ENCODE peak calls at places on chromosomes 16 and 17, in five cellular contexts. One of them, this sample, is unnamed.

GRCh38 chr17:15945493-15946209 is 721 bp downstream of the ADORA2B start:
- DNase-seq in Jurkat, Clone E6-1: no peak
- DNase-seq in naive thymus-derived CD4-positive, alpha-beta T cell: peak; percentile 16
- DNase-seq in mammary epithelial cell: peak; percentile 36
- DNase-seq in CD4-positive, CD25-positive, alpha-beta regulatory T cell: no peak
- DNase-seq in this sample: no peak

GRCh38 chr16:72646615-72647014 is 401.3 kb downstream of the ZFHX3 start:
- DNase-seq in Jurkat, Clone E6-1: no peak
- DNase-seq in naive thymus-derived CD4-positive, alpha-beta T cell: no peak
- DNase-seq in mammary epithelial cell: no peak
- DNase-seq in CD4-positive, CD25-positive, alpha-beta regulatory T cell: no peak
- DNase-seq in this sample: no peak

GRCh38 chr17:32241521-32242094 is 24.0 kb upstream of the RHBDL3 start:
- DNase-seq in Jurkat, Clone E6-1: no peak
- DNase-seq in naive thymus-derived CD4-positive, alpha-beta T cell: no peak
- DNase-seq in mammary epithelial cell: no peak
- DNase-seq in CD4-positive, CD25-positive, alpha-beta regulatory T cell: no peak
- DNase-seq in this sample: no peak

GRCh38 chr17:14070344-14071007 is 1.2 kb downstream of the COX10 start:
- DNase-seq in Jurkat, Clone E6-1: no peak
- DNase-seq in naive thymus-derived CD4-positive, alpha-beta T cell: no peak
- DNase-seq in mammary epithelial cell: no peak
- DNase-seq in CD4-positive, CD25-positive, alpha-beta regulatory T cell: no peak
- DNase-seq in this sample: no peak

GRCh38 chr16:14489460-14489859 is 140.6 kb downstream of the PARN start:
- DNase-seq in Jurkat, Clone E6-1: peak; percentile 50
- DNase-seq in naive thymus-derived CD4-positive, alpha-beta T cell: peak; percentile 13
- DNase-seq in mammary epithelial cell: no peak
- DNase-seq in CD4-positive, CD25-positive, alpha-beta regulatory T cell: peak; percentile 15
- DNase-seq in this sample: no peak

GRCh38 chr17:17205368-17206148 is 575 bp downstream of the PLD6 start:
- DNase-seq in Jurkat, Clone E6-1: no peak
- DNase-seq in naive thymus-derived CD4-positive, alpha-beta T cell: peak; percentile 52
- DNase-seq in mammary epithelial cell: peak; percentile 38
- DNase-seq in CD4-positive, CD25-positive, alpha-beta regulatory T cell: peak; percentile 68
- DNase-seq in this sample: peak; percentile 60

GRCh38 chr17:72416905-72417304 is 296.1 kb downstream of the SOX9 start:
- DNase-seq in Jurkat, Clone E6-1: no peak
- DNase-seq in naive thymus-derived CD4-positive, alpha-beta T cell: no peak
- DNase-seq in mammary epithelial cell: no peak
- DNase-seq in CD4-positive, CD25-positive, alpha-beta regulatory T cell: no peak
- DNase-seq in this sample: no peak

GRCh38 chr16:19113577-19114358 is at the start of gene ITPRIPL2:
- DNase-seq in Jurkat, Clone E6-1: no peak
- DNase-seq in naive thymus-derived CD4-positive, alpha-beta T cell: no peak
- DNase-seq in mammary epithelial cell: peak; percentile 80
- DNase-seq in CD4-positive, CD25-positive, alpha-beta regulatory T cell: no peak
- DNase-seq in this sample: peak; percentile 44

GRCh38 chr17:42329025-42329976 is 41.0 kb downstream of the STAT5A start:
- DNase-seq in Jurkat, Clone E6-1: no peak
- DNase-seq in naive thymus-derived CD4-positive, alpha-beta T cell: no peak
- DNase-seq in mammary epithelial cell: peak; percentile 90
- DNase-seq in CD4-positive, CD25-positive, alpha-beta regulatory T cell: no peak
- DNase-seq in this sample: no peak

GRCh38 chr16:23424292-23424958 is 28.6 kb downstream of the COG7 start:
- DNase-seq in Jurkat, Clone E6-1: peak; percentile 10
- DNase-seq in naive thymus-derived CD4-positive, alpha-beta T cell: no peak
- DNase-seq in mammary epithelial cell: peak; percentile 87
- DNase-seq in CD4-positive, CD25-positive, alpha-beta regulatory T cell: no peak
- DNase-seq in this sample: peak; percentile 62

GRCh38 chr17:70021726-70022125 is 53.3 kb upstream of the KCNJ16 start:
- DNase-seq in Jurkat, Clone E6-1: no peak
- DNase-seq in naive thymus-derived CD4-positive, alpha-beta T cell: no peak
- DNase-seq in mammary epithelial cell: no peak
- DNase-seq in CD4-positive, CD25-positive, alpha-beta regulatory T cell: no peak
- DNase-seq in this sample: no peak

GRCh38 chr16:11797957-11798299 is 870 bp upstream of the ZC3H7A start:
- DNase-seq in Jurkat, Clone E6-1: no peak
- DNase-seq in naive thymus-derived CD4-positive, alpha-beta T cell: no peak
- DNase-seq in mammary epithelial cell: no peak
- DNase-seq in CD4-positive, CD25-positive, alpha-beta regulatory T cell: no peak
- DNase-seq in this sample: no peak

GRCh38 chr16:11800385-11800718 is 3.3 kb upstream of the ZC3H7A start:
- DNase-seq in Jurkat, Clone E6-1: no peak
- DNase-seq in naive thymus-derived CD4-positive, alpha-beta T cell: no peak
- DNase-seq in mammary epithelial cell: no peak
- DNase-seq in CD4-positive, CD25-positive, alpha-beta regulatory T cell: no peak
- DNase-seq in this sample: no peak

GRCh38 chr16:11797166-11797956 is at the start of gene ZC3H7A:
- DNase-seq in Jurkat, Clone E6-1: peak; percentile 87
- DNase-seq in naive thymus-derived CD4-positive, alpha-beta T cell: peak; percentile 95
- DNase-seq in mammary epithelial cell: peak; percentile 97
- DNase-seq in CD4-positive, CD25-positive, alpha-beta regulatory T cell: peak; percentile 97
- DNase-seq in this sample: peak; percentile 93

GRCh38 chr16:11799509-11800384 is 2.7 kb upstream of the ZC3H7A start:
- DNase-seq in Jurkat, Clone E6-1: peak; percentile 41
- DNase-seq in naive thymus-derived CD4-positive, alpha-beta T cell: peak; percentile 39
- DNase-seq in mammary epithelial cell: no peak
- DNase-seq in CD4-positive, CD25-positive, alpha-beta regulatory T cell: peak; percentile 50
- DNase-seq in this sample: no peak

DNA sequence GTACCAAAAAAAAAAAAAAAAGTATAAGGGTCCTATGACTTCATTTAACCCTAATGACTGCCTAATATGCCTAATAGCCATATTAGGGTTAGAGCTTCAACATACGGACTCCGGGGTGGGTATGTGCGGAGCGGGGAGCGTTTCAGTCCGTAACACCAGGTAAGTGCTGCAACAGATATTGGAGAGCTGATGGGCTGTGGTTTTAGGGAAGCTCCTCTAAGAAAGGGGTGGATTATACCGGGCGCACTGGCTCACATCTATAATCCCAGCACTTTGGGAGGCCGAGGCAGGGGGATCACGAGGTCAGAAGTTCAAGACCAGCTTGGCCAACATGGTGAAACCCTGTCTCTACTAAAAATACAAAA is 1.9 kb upstream of the ZC3H7A start:
- DNase-seq in Jurkat, Clone E6-1: no peak
- DNase-seq in naive thymus-derived CD4-positive, alpha-beta T cell: no peak
- DNase-seq in mammary epithelial cell: no peak
- DNase-seq in CD4-positive, CD25-positive, alpha-beta regulatory T cell: no peak
- DNase-seq in this sample: no peak
- H3K4me3 ChIP-seq in Jurkat, Clone E6-1: no peak overlapping the region
- H3K4me3 ChIP-seq in naive thymus-derived CD4-positive, alpha-beta T cell: peak overlapping the region; percentile 82
- H3K4me3 ChIP-seq in mammary epithelial cell: no peak overlapping the region
- H3K4me3 ChIP-seq in CD4-positive, CD25-positive, alpha-beta regulatory T cell: peak overlapping the region; percentile 91
- H3K4me3 ChIP-seq in this sample: no peak overlapping the region

DNA sequence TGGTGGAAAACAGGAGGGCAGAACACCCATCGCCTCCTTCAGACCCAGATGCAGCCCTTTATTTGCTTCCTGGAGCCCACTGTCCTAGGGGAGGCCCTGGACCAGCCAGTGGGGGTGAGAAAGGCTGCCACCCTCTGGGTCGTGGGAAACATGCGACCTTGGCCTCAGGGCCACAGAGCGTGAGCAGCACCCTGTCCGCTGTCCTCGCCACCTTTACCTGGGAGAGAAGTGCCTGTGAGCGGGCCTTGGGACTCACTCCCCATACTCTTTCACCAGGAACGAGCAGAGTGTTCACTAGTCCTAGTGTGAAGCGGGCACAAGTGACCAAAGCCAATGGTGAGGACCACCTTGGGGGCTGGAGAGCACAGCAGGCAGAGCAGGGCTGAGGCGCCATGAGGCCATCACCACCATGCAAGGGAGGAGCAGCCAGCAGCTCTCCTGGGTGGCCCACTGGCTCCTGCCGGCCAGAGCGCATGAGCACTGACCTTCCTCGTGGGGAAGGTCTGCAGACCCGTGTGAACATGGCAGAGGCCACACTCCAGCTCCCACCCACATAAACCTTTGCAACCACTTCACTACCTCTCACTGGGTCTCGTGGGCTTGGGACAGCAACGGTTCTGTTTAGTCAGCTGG is 8.5 kb downstream of the SMCR8 start:
- DNase-seq in Jurkat, Clone E6-1: no peak
- DNase-seq in naive thymus-derived CD4-positive, alpha-beta T cell: no peak
- DNase-seq in mammary epithelial cell: no peak
- DNase-seq in CD4-positive, CD25-positive, alpha-beta regulatory T cell: no peak
- DNase-seq in this sample: no peak
- H3K4me3 ChIP-seq in Jurkat, Clone E6-1: no peak overlapping the region
- H3K4me3 ChIP-seq in naive thymus-derived CD4-positive, alpha-beta T cell: no peak overlapping the region
- H3K4me3 ChIP-seq in mammary epithelial cell: no peak overlapping the region
- H3K4me3 ChIP-seq in CD4-positive, CD25-positive, alpha-beta regulatory T cell: no peak overlapping the region
- H3K4me3 ChIP-seq in this sample: no peak overlapping the region

GRCh38 chr16:47492428-47493357 is 31.6 kb downstream of the PHKB start:
- DNase-seq in Jurkat, Clone E6-1: no peak
- DNase-seq in naive thymus-derived CD4-positive, alpha-beta T cell: peak; percentile 38
- DNase-seq in mammary epithelial cell: no peak
- DNase-seq in CD4-positive, CD25-positive, alpha-beta regulatory T cell: peak; percentile 57
- DNase-seq in this sample: peak; percentile 79
- H3K4me3 ChIP-seq in Jurkat, Clone E6-1: no peak overlapping the region
- H3K4me3 ChIP-seq in naive thymus-derived CD4-positive, alpha-beta T cell: no peak overlapping the region
- H3K4me3 ChIP-seq in mammary epithelial cell: no peak overlapping the region
- H3K4me3 ChIP-seq in CD4-positive, CD25-positive, alpha-beta regulatory T cell: peak overlapping the region; percentile 75
- H3K4me3 ChIP-seq in this sample: peak overlapping the region; percentile 19

DNA sequence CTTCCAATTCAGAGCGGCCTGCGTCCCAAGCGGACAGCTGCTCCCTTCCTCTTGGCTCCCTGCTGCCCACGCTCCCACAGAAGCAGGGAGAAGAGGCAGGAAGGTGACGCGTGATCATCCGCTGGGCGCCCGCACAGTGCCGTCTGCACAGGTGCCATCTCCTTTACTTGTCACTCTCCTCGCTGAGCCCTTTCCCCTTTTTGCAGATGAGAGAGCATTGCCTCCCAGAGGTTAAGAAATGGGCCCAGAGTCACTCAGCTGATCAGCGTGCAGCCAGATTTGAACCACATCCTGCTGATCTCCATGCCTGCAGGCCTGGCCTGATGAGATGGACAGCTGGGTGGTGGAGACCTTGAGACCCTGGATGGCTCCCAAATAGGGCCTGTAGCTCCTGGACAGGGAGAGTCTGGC is 299.8 kb downstream of the SEC14L1 start:
- DNase-seq in Jurkat, Clone E6-1: peak; percentile 86
- DNase-seq in naive thymus-derived CD4-positive, alpha-beta T cell: peak; percentile 55
- DNase-seq in mammary epithelial cell: no peak
- DNase-seq in CD4-positive, CD25-positive, alpha-beta regulatory T cell: peak; percentile 78
- DNase-seq in this sample: no peak
- H3K4me3 ChIP-seq in Jurkat, Clone E6-1: peak overlapping the region; percentile 42
- H3K4me3 ChIP-seq in naive thymus-derived CD4-positive, alpha-beta T cell: peak overlapping the region; percentile 44
- H3K4me3 ChIP-seq in mammary epithelial cell: no peak overlapping the region
- H3K4me3 ChIP-seq in CD4-positive, CD25-positive, alpha-beta regulatory T cell: peak overlapping the region; percentile 46
- H3K4me3 ChIP-seq in this sample: no peak overlapping the region

GRCh38 chr16:3015865-3016521 is 2.0 kb downstream of the CLDN6 start:
- DNase-seq in Jurkat, Clone E6-1: no peak
- DNase-seq in naive thymus-derived CD4-positive, alpha-beta T cell: no peak
- DNase-seq in mammary epithelial cell: no peak
- DNase-seq in CD4-positive, CD25-positive, alpha-beta regulatory T cell: no peak
- DNase-seq in this sample: no peak

GRCh38 chr16:3020247-3020603 is at the start of gene TNFRSF12A:
- DNase-seq in Jurkat, Clone E6-1: peak; percentile 35
- DNase-seq in naive thymus-derived CD4-positive, alpha-beta T cell: peak; percentile 26
- DNase-seq in mammary epithelial cell: peak; percentile 76
- DNase-seq in CD4-positive, CD25-positive, alpha-beta regulatory T cell: peak; percentile 82
- DNase-seq in this sample: peak; percentile 70

GRCh38 chr16:3017262-3017805 is 649 bp downstream of the CLDN6 start:
- DNase-seq in Jurkat, Clone E6-1: no peak
- DNase-seq in naive thymus-derived CD4-positive, alpha-beta T cell: no peak
- DNase-seq in mammary epithelial cell: no peak
- DNase-seq in CD4-positive, CD25-positive, alpha-beta regulatory T cell: no peak
- DNase-seq in this sample: no peak

GRCh38 chr16:3019594-3020246 is 448 bp upstream of the TNFRSF12A start:
- DNase-seq in Jurkat, Clone E6-1: no peak
- DNase-seq in naive thymus-derived CD4-positive, alpha-beta T cell: no peak
- DNase-seq in mammary epithelial cell: no peak
- DNase-seq in CD4-positive, CD25-positive, alpha-beta regulatory T cell: no peak
- DNase-seq in this sample: no peak

DNA sequence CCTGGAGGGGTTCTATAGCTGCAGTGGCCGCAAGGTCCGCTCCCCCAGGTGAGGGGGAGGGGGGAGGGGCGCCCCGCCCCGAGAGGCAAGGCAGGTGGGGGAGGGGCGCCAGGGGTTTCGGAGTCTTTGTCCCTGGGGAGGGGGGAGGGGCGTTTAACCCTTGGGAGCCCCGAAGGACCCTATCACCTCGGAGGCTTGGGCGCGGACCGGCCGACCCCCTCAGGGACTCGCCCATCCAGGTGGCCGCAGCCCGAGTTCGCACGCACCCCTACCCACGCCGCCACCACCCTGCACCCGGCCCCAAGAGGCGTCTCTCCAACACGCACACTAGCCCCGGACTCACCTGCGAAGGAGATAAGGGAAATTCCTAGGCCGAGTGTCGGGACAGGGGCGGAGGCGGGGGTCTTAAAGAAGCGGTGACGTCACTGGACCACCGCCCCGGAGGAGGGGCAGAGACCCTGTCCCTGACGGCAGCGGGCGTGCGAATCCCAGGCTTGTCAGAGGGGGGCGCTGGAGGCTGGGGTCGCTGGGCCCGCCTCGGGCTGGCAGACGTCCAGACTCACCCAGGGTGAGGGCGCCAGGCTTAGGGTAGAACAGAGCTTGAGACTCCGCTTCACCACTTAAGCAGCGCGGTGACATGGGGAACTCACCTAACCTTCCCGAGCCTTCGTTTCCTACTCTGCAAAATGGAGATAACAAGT is at the start of gene CLDN6:
- DNase-seq in Jurkat, Clone E6-1: no peak
- DNase-seq in naive thymus-derived CD4-positive, alpha-beta T cell: no peak
- DNase-seq in mammary epithelial cell: no peak
- DNase-seq in CD4-positive, CD25-positive, alpha-beta regulatory T cell: no peak
- DNase-seq in this sample: no peak
- H3K4me3 ChIP-seq in Jurkat, Clone E6-1: no peak within 1 kb of the TSS
- H3K4me3 ChIP-seq in naive thymus-derived CD4-positive, alpha-beta T cell: no peak within 1 kb of the TSS
- H3K4me3 ChIP-seq in mammary epithelial cell: no peak within 1 kb of the TSS
- H3K4me3 ChIP-seq in CD4-positive, CD25-positive, alpha-beta regulatory T cell: no peak within 1 kb of the TSS
- H3K4me3 ChIP-seq in this sample: no peak within 1 kb of the TSS